ENCODE peak calls at places on chromosomes 6 and 20, in four cellular contexts. Z is H1, U is K562, N is GM12878. D is an unnamed sample.

GRCh38 chr20:8801686-8802085 is 267.2 kb upstream of the PLCB4 start:
- DNase-seq in Z (no peak), U (no peak), N (no peak), D (no peak)

GRCh38 chr6:139990865-139991264 is 616.4 kb upstream of the CITED2 start:
- DNase-seq in Z (no peak), N (no peak), U (no peak), D (no peak)

GRCh38 chr6:52499026-52499425 is 77.8 kb downstream of the TRAM2 start:
- DNase-seq in N (no peak), U (no peak), Z (no peak), D (no peak)

GRCh38 chr6:142378138-142378875 is 76.5 kb downstream of the ADGRG6 start:
- DNase-seq in N (no peak), U (no peak), Z (no peak), D (peak)

GRCh38 chr20:3679749-3680700 is 1.8 kb downstream of the ADAM33 start:
- DNase-seq in N (no peak), U (no peak), Z (no peak), D (no peak)

GRCh38 chr20:38277285-38277684 is 16.8 kb upstream of the KIAA1755 start:
- DNase-seq in N (no peak), Z (no peak), U (no peak), D (no peak)

GRCh38 chr6:124699038-124699437 is 263.2 kb upstream of the RNF217 start:
- DNase-seq in Z (no peak), N (no peak), U (no peak), D (no peak)

GRCh38 chr6:145892026-145892425 is 72.1 kb downstream of the SHPRH start:
- DNase-seq in N (no peak), U (no peak), Z (no peak), D (no peak)

GRCh38 chr6:155171109-155171746 is 92.6 kb upstream of the CLDN20 start:
- DNase-seq in N (peak), U (peak), Z (no peak), D (peak)

GRCh38 chr6:12548526-12548925 is 168.0 kb upstream of the PHACTR1 start:
- DNase-seq in N (no peak), U (no peak), Z (no peak), D (no peak)

GRCh38 chr6:83198486-83199172 is 5.5 kb downstream of the RWDD2A start:
- DNase-seq in U (no peak), Z (no peak), N (no peak), D (no peak)

GRCh38 chr6:107665386-107665785 is 158.7 kb downstream of the SCML4 start:
- DNase-seq in U (no peak), N (no peak), Z (no peak), D (no peak)

GRCh38 chr6:159807150-159807859 is 7.2 kb downstream of the PNLDC1 start:
- DNase-seq in Z (no peak), U (no peak), N (no peak), D (peak)

DNA sequence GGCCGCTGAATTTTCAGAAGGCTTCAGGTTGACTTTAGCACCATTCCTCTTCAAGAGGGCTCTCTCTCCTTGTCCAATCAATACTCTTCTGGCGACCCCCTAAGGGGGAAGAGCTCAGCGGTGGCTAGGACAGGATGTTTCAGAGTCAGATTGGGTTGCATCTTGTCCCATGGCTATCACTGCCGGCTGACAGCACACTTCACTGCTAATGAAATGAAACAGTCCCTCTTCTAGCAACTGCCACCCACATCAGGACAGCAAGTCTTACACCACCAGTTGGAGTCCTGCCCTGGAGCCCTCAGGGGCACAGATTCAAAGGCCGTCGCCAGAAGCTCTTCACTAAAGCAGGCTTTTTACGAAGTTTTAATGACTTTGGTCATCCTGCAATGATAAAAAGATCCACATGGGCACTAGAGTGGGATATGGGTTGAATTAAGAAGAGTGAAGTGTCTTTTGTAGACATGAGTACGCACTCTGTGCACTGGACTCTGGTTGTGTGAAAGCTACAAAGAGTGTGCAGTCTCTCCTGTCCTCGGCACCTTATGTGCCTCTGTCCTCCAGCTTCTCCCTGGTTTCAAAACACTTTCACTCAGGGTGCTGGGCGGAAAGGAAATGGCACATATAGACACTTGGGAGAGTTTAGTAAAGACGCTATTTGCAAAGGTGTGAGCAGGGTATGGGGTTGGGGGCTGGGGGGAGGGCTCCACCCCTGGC is 66.1 kb upstream of the SLC22A16 start:
- DNase-seq in U (no peak), Z (no peak), N (no peak), D (no peak)
- TF ChIP-seq CBX5 in U (no peak), Z (no peak), N (no peak), D (no peak)

DNA sequence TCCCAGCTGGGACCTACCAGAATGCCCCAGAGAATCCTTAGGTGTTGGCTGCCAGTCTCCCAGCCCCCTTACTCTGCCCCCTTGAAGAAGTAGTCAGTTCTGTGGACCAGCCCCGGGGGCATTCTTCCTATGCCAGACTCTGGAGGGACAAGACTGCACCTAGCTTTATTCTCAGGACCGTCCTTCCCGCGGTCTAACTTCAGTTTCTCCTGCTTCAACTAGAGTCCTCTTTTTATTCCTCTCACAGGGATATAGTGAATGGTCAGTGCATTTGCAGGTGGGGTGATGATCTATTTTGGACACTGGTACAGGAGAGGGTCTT is 35.9 kb upstream of the MDFI start:
- DNase-seq in Z (no peak), N (no peak), U (no peak), D (no peak)
- TF ChIP-seq CBX5 in Z (no peak), N (no peak), U (no peak), D (no peak)

GRCh38 chr6:75381878-75382633 is 97.5 kb upstream of the TMEM30A start:
- DNase-seq in N (no peak), Z (no peak), U (no peak), D (no peak)
- TF ChIP-seq CBX5 in N (no peak), Z (no peak), U (no peak), D (no peak)

GRCh38 chr20:14783766-14784165 is 446.4 kb upstream of the FLRT3 start:
- DNase-seq in Z (no peak), N (no peak), U (no peak), D (no peak)
- TF ChIP-seq CBX5 in Z (no peak), N (no peak), U (no peak), D (no peak)

GRCh38 chr6:166412911-166413384 is 30.2 kb upstream of the MPC1 start:
- DNase-seq in U (no peak), Z (no peak), N (no peak), D (no peak)

GRCh38 chr6:166415833-166416347 is 33.1 kb upstream of the MPC1 start:
- DNase-seq in N (no peak), U (no peak), Z (no peak), D (no peak)

GRCh38 chr6:166417285-166417691 is 34.5 kb upstream of the MPC1 start:
- DNase-seq in Z (no peak), U (no peak), N (no peak), D (no peak)

GRCh38 chr6:166413491-166413951 is 30.8 kb upstream of the MPC1 start:
- DNase-seq in Z (no peak), N (no peak), U (no peak), D (no peak)

DNA sequence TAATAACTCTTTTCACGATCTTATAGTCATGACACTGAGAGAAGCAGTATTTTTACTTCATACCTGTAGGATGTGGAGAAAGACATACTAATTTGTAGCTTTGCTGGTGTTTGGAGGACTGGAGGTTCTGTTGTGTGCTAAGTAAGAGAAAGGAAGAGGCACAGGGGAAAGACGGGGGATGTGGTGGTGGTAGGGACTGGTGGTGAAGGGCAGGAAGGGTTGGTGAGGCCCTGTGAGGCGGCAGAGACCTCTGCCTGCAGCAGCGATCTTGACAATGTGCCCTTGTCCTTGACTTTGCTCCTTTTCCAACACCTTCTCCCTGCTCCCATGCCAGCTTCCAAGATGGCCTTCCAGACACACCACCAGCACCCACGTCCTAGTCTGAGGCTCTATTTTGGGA is 32.6 kb upstream of the MPC1 start:
- DNase-seq in U (no peak), N (no peak), Z (no peak), D (no peak)
- TF ChIP-seq CBX5 in U (no peak), N (no peak), Z (no peak), D (no peak)

DNA sequence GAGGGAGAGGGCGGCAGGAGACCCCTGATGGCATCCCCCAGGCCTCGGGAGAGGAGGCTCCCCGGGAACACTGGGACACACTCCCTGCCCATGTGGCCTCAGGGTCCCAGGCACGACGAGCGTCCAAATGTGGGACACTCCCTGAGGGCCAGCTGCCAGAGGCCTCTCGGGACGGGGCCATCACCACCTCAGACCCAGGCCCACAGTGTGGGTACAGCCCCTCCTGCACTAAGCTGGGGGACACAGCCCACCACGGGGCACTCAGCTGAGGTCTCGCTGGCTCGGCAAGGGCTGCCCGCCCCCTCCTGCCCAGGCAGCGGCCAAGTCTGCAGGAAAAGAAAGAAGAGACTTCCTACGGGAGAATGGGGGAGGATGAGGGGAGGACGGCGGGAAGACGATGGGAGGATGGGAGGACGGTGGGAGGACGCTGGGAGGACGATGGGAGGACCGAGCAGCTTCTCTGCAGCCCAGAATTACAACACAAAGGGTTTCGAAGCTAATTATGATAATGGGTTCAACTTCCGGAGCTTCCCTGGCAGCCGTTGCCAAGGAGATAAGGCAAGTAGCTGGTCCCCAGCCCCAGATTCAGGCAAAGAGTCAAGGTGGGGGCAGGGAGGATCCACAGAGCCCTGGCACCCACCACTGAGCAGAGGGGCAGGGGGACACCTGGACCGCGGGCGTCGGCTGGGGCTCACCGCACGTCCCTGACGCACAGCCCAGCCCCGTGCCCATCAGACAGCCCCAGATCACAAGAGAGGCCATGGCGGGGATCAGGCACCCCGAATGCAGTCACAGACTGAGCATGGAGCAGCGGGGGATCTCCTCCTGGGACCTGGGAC is 17.5 kb downstream of the KCNQ2 start:
- DNase-seq in N (no peak), Z (no peak), U (no peak), D (no peak)
- TF ChIP-seq CBX5 in N (no peak), Z (no peak), U (no peak), D (no peak)

D was measured in HepG2.